ENCODE peak calls at places on chromosomes 2 and 18, in four cellular contexts. One of them, this sample, is unnamed.

GRCh38 chr2:154914606-154915005 is 216.1 kb downstream of the KCNJ3 start:
- DNase-seq in CD4-positive, alpha-beta memory T cell: no peak
- DNase-seq in ovary: no peak
- DNase-seq in heart left ventricle: no peak
- DNase-seq in this sample: no peak

GRCh38 chr2:15767679-15768078 is 172.7 kb upstream of the MYCN start:
- DNase-seq in ovary: no peak
- DNase-seq in CD4-positive, alpha-beta memory T cell: no peak
- DNase-seq in heart left ventricle: no peak
- DNase-seq in this sample: no peak

GRCh38 chr2:179596018-179596417 is 265.4 kb downstream of the ZNF385B start:
- DNase-seq in heart left ventricle: no peak
- DNase-seq in CD4-positive, alpha-beta memory T cell: no peak
- DNase-seq in ovary: no peak
- DNase-seq in this sample: no peak

GRCh38 chr18:34283506-34283905 is 58.8 kb upstream of the NOL4 start:
- DNase-seq in heart left ventricle: no peak
- DNase-seq in ovary: no peak
- DNase-seq in CD4-positive, alpha-beta memory T cell: no peak
- DNase-seq in this sample: no peak

GRCh38 chr18:58911766-58912165 is 47.1 kb downstream of the ZNF532 start:
- DNase-seq in CD4-positive, alpha-beta memory T cell: no peak
- DNase-seq in ovary: peak; percentile 25
- DNase-seq in heart left ventricle: peak; percentile 37
- DNase-seq in this sample: no peak

GRCh38 chr2:121429119-121429903 is 101.4 kb upstream of the RNU4ATAC start:
- DNase-seq in ovary: no peak
- DNase-seq in CD4-positive, alpha-beta memory T cell: no peak
- DNase-seq in heart left ventricle: no peak
- DNase-seq in this sample: no peak

GRCh38 chr2:159817278-159817677 is 19.3 kb upstream of the CD302 start:
- DNase-seq in heart left ventricle: no peak
- DNase-seq in CD4-positive, alpha-beta memory T cell: no peak
- DNase-seq in ovary: no peak
- DNase-seq in this sample: no peak

GRCh38 chr2:149858214-149858613 is 270.6 kb upstream of the MMADHC start:
- DNase-seq in heart left ventricle: no peak
- DNase-seq in ovary: no peak
- DNase-seq in CD4-positive, alpha-beta memory T cell: no peak
- DNase-seq in this sample: no peak

GRCh38 chr2:186532891-186533290 is 46.8 kb downstream of the ZC3H15 start:
- DNase-seq in CD4-positive, alpha-beta memory T cell: no peak
- DNase-seq in ovary: no peak
- DNase-seq in heart left ventricle: no peak
- DNase-seq in this sample: no peak

GRCh38 chr2:180647651-180648050 is 332.8 kb upstream of the UBE2E3 start:
- DNase-seq in CD4-positive, alpha-beta memory T cell: no peak
- DNase-seq in heart left ventricle: peak; percentile 34
- DNase-seq in ovary: no peak
- DNase-seq in this sample: no peak

GRCh38 chr18:8706981-8707940 is 1.9 kb downstream of the MTCL1 start:
- DNase-seq in ovary: peak; percentile 41
- DNase-seq in CD4-positive, alpha-beta memory T cell: peak; percentile 47
- DNase-seq in heart left ventricle: no peak
- DNase-seq in this sample: no peak

GRCh38 chr2:209305746-209306196 is 118.1 kb upstream of the MAP2 start:
- DNase-seq in heart left ventricle: no peak
- DNase-seq in CD4-positive, alpha-beta memory T cell: no peak
- DNase-seq in ovary: no peak
- DNase-seq in this sample: no peak

GRCh38 chr2:127324635-127325034 is 30.7 kb upstream of the ERCC3 start:
- DNase-seq in CD4-positive, alpha-beta memory T cell: no peak
- DNase-seq in ovary: no peak
- DNase-seq in heart left ventricle: no peak
- DNase-seq in this sample: no peak

GRCh38 chr2:165450141-165450540 is 19.4 kb upstream of the CSRNP3 start:
- DNase-seq in ovary: no peak
- DNase-seq in CD4-positive, alpha-beta memory T cell: no peak
- DNase-seq in heart left ventricle: no peak
- DNase-seq in this sample: no peak

GRCh38 chr2:239918749-239919148 is 106.4 kb downstream of the NDUFA10 start:
- DNase-seq in heart left ventricle: peak; percentile 5
- DNase-seq in CD4-positive, alpha-beta memory T cell: no peak
- DNase-seq in ovary: no peak
- DNase-seq in this sample: no peak

GRCh38 chr2:208135794-208136369 is 6.3 kb upstream of the CRYGC start:
- DNase-seq in CD4-positive, alpha-beta memory T cell: no peak
- DNase-seq in ovary: peak; percentile 41
- DNase-seq in heart left ventricle: no peak
- DNase-seq in this sample: no peak

GRCh38 chr18:74065366-74065765 is 82.3 kb downstream of the FBXO15 start:
- DNase-seq in ovary: no peak
- DNase-seq in CD4-positive, alpha-beta memory T cell: no peak
- DNase-seq in heart left ventricle: no peak
- DNase-seq in this sample: no peak
- H3K4me1 ChIP-seq in ovary: no peaks in the 10 kb centered on the region
- H3K4me1 ChIP-seq in CD4-positive, alpha-beta memory T cell: peaks cover 10% of the 10 kb centered on the region
- H3K4me1 ChIP-seq in heart left ventricle: no peaks in the 10 kb centered on the region
- H3K4me1 ChIP-seq in this sample: no peaks in the 10 kb centered on the region

GRCh38 chr2:88720399-88720798 is 28.9 kb downstream of the RPIA start:
- DNase-seq in CD4-positive, alpha-beta memory T cell: no peak
- DNase-seq in ovary: no peak
- DNase-seq in heart left ventricle: no peak
- DNase-seq in this sample: no peak

GRCh38 chr2:88724643-88725332 is 33.3 kb downstream of the RPIA start:
- DNase-seq in heart left ventricle: no peak
- DNase-seq in CD4-positive, alpha-beta memory T cell: no peak
- DNase-seq in ovary: no peak
- DNase-seq in this sample: no peak

GRCh38 chr2:88721268-88721667 is 29.8 kb downstream of the RPIA start:
- DNase-seq in ovary: no peak
- DNase-seq in CD4-positive, alpha-beta memory T cell: no peak
- DNase-seq in heart left ventricle: no peak
- DNase-seq in this sample: no peak
- H3K4me1 ChIP-seq in ovary: no peaks in the 10 kb centered on the region
- H3K4me1 ChIP-seq in CD4-positive, alpha-beta memory T cell: no peaks in the 10 kb centered on the region
- H3K4me1 ChIP-seq in heart left ventricle: no peaks in the 10 kb centered on the region
- H3K4me1 ChIP-seq in this sample: no peaks in the 10 kb centered on the region

GRCh38 chr18:63157293-63158011 is 162.1 kb downstream of the BCL2 start:
- DNase-seq in CD4-positive, alpha-beta memory T cell: peak; percentile 67
- DNase-seq in ovary: no peak
- DNase-seq in heart left ventricle: no peak
- DNase-seq in this sample: no peak
- H3K4me1 ChIP-seq in CD4-positive, alpha-beta memory T cell: peaks cover 99% of the 10 kb centered on the region
- H3K4me1 ChIP-seq in ovary: peaks cover 31% of the 10 kb centered on the region
- H3K4me1 ChIP-seq in heart left ventricle: peaks cover 26% of the 10 kb centered on the region
- H3K4me1 ChIP-seq in this sample: peaks cover 89% of the 10 kb centered on the region

GRCh38 chr2:136248242-136248641 is 130.3 kb upstream of the CXCR4 start:
- DNase-seq in CD4-positive, alpha-beta memory T cell: no peak
- DNase-seq in heart left ventricle: no peak
- DNase-seq in ovary: no peak
- DNase-seq in this sample: no peak
- H3K4me1 ChIP-seq in CD4-positive, alpha-beta memory T cell: peaks cover 5% of the 10 kb centered on the region
- H3K4me1 ChIP-seq in heart left ventricle: peaks cover 10% of the 10 kb centered on the region
- H3K4me1 ChIP-seq in ovary: peaks cover 8% of the 10 kb centered on the region
- H3K4me1 ChIP-seq in this sample: no peaks in the 10 kb centered on the region

GRCh38 chr2:233358335-233358734 is 4.0 kb downstream of the DGKD start:
- DNase-seq in ovary: no peak
- DNase-seq in heart left ventricle: no peak
- DNase-seq in CD4-positive, alpha-beta memory T cell: no peak
- DNase-seq in this sample: no peak
- H3K4me1 ChIP-seq in ovary: peaks cover 12% of the 10 kb centered on the region
- H3K4me1 ChIP-seq in heart left ventricle: peaks cover 41% of the 10 kb centered on the region
- H3K4me1 ChIP-seq in CD4-positive, alpha-beta memory T cell: peaks cover 51% of the 10 kb centered on the region
- H3K4me1 ChIP-seq in this sample: peaks cover 26% of the 10 kb centered on the region